ENCODE peak calls at places on chromosome 3, in seven cellular contexts. One of them, this sample, is unnamed.

GRCh38 chr3:50189274-50189673 is 2.1 kb upstream of the GNAT1 start:
- DNase-seq in Right ventricle myocardium superior: peak
- DNase-seq in suprapubic skin: no peak
- DNase-seq in dermis microvascular lymphatic vessel endothelial cell: peak
- DNase-seq in naive thymus-derived CD8-positive, alpha-beta T cell: no peak
- DNase-seq in heart left ventricle: peak
- DNase-seq in A172: peak
- DNase-seq in this sample: peak

GRCh38 chr3:154023148-154023547 is 98.0 kb upstream of the ARHGEF26 start:
- DNase-seq in naive thymus-derived CD8-positive, alpha-beta T cell: no peak
- DNase-seq in suprapubic skin: no peak
- DNase-seq in heart left ventricle: no peak
- DNase-seq in dermis microvascular lymphatic vessel endothelial cell: no peak
- DNase-seq in Right ventricle myocardium superior: no peak
- DNase-seq in A172: no peak
- DNase-seq in this sample: no peak

GRCh38 chr3:141629950-141630349 is 108.1 kb upstream of the RNF7 start:
- DNase-seq in naive thymus-derived CD8-positive, alpha-beta T cell: no peak
- DNase-seq in Right ventricle myocardium superior: no peak
- DNase-seq in suprapubic skin: peak
- DNase-seq in A172: no peak
- DNase-seq in heart left ventricle: no peak
- DNase-seq in dermis microvascular lymphatic vessel endothelial cell: no peak
- DNase-seq in this sample: no peak

GRCh38 chr3:65666426-65667091 is 372.2 kb downstream of the MAGI1 start:
- DNase-seq in A172: no peak
- DNase-seq in heart left ventricle: no peak
- DNase-seq in dermis microvascular lymphatic vessel endothelial cell: no peak
- DNase-seq in Right ventricle myocardium superior: no peak
- DNase-seq in naive thymus-derived CD8-positive, alpha-beta T cell: no peak
- DNase-seq in suprapubic skin: no peak
- DNase-seq in this sample: no peak

GRCh38 chr3:67324554-67324953 is 326.4 kb downstream of the KBTBD8 start:
- DNase-seq in Right ventricle myocardium superior: no peak
- DNase-seq in dermis microvascular lymphatic vessel endothelial cell: no peak
- DNase-seq in suprapubic skin: no peak
- DNase-seq in heart left ventricle: no peak
- DNase-seq in A172: no peak
- DNase-seq in naive thymus-derived CD8-positive, alpha-beta T cell: no peak
- DNase-seq in this sample: no peak

GRCh38 chr3:143928056-143928455 is 43.6 kb upstream of the DIPK2A start:
- DNase-seq in naive thymus-derived CD8-positive, alpha-beta T cell: no peak
- DNase-seq in A172: no peak
- DNase-seq in heart left ventricle: no peak
- DNase-seq in dermis microvascular lymphatic vessel endothelial cell: no peak
- DNase-seq in Right ventricle myocardium superior: no peak
- DNase-seq in suprapubic skin: no peak
- DNase-seq in this sample: no peak

GRCh38 chr3:79845546-79845945 is 77.7 kb upstream of the ROBO1 start:
- DNase-seq in A172: no peak
- DNase-seq in Right ventricle myocardium superior: no peak
- DNase-seq in naive thymus-derived CD8-positive, alpha-beta T cell: no peak
- DNase-seq in dermis microvascular lymphatic vessel endothelial cell: no peak
- DNase-seq in heart left ventricle: no peak
- DNase-seq in suprapubic skin: no peak
- DNase-seq in this sample: no peak

GRCh38 chr3:115161866-115162265 is 14.8 kb upstream of the ZBTB20 start:
- DNase-seq in Right ventricle myocardium superior: no peak
- DNase-seq in dermis microvascular lymphatic vessel endothelial cell: no peak
- DNase-seq in suprapubic skin: no peak
- DNase-seq in naive thymus-derived CD8-positive, alpha-beta T cell: no peak
- DNase-seq in heart left ventricle: no peak
- DNase-seq in A172: no peak
- DNase-seq in this sample: no peak

GRCh38 chr3:14532691-14533456 is 7.3 kb downstream of the GRIP2 start:
- DNase-seq in Right ventricle myocardium superior: peak
- DNase-seq in naive thymus-derived CD8-positive, alpha-beta T cell: no peak
- DNase-seq in dermis microvascular lymphatic vessel endothelial cell: no peak
- DNase-seq in suprapubic skin: no peak
- DNase-seq in A172: peak
- DNase-seq in heart left ventricle: peak
- DNase-seq in this sample: no peak

GRCh38 chr3:43865887-43866528 is 175.3 kb downstream of the ABHD5 start:
- DNase-seq in A172: no peak
- DNase-seq in Right ventricle myocardium superior: no peak
- DNase-seq in suprapubic skin: peak
- DNase-seq in dermis microvascular lymphatic vessel endothelial cell: no peak
- DNase-seq in naive thymus-derived CD8-positive, alpha-beta T cell: no peak
- DNase-seq in heart left ventricle: no peak
- DNase-seq in this sample: no peak

GRCh38 chr3:51436998-51437639 is 46.0 kb downstream of the RBM15B start:
- DNase-seq in naive thymus-derived CD8-positive, alpha-beta T cell: no peak
- DNase-seq in A172: no peak
- DNase-seq in suprapubic skin: no peak
- DNase-seq in Right ventricle myocardium superior: no peak
- DNase-seq in dermis microvascular lymphatic vessel endothelial cell: no peak
- DNase-seq in heart left ventricle: no peak
- DNase-seq in this sample: no peak

GRCh38 chr3:43156812-43157455 is 51.1 kb upstream of the POMGNT2 start:
- DNase-seq in suprapubic skin: no peak
- DNase-seq in A172: no peak
- DNase-seq in dermis microvascular lymphatic vessel endothelial cell: no peak
- DNase-seq in Right ventricle myocardium superior: no peak
- DNase-seq in heart left ventricle: no peak
- DNase-seq in naive thymus-derived CD8-positive, alpha-beta T cell: no peak
- DNase-seq in this sample: no peak

GRCh38 chr3:53286727-53287412 is 31.0 kb upstream of the TKT start:
- DNase-seq in Right ventricle myocardium superior: no peak
- DNase-seq in suprapubic skin: no peak
- DNase-seq in heart left ventricle: no peak
- DNase-seq in A172: no peak
- DNase-seq in dermis microvascular lymphatic vessel endothelial cell: no peak
- DNase-seq in naive thymus-derived CD8-positive, alpha-beta T cell: no peak
- DNase-seq in this sample: no peak

GRCh38 chr3:168933614-168934013 is 729.9 kb downstream of the MECOM start:
- DNase-seq in heart left ventricle: no peak
- DNase-seq in suprapubic skin: no peak
- DNase-seq in Right ventricle myocardium superior: no peak
- DNase-seq in dermis microvascular lymphatic vessel endothelial cell: no peak
- DNase-seq in A172: peak
- DNase-seq in naive thymus-derived CD8-positive, alpha-beta T cell: no peak
- DNase-seq in this sample: peak

GRCh38 chr3:112858410-112859069 is 11.9 kb upstream of the CD200R1L start:
- DNase-seq in suprapubic skin: no peak
- DNase-seq in A172: no peak
- DNase-seq in naive thymus-derived CD8-positive, alpha-beta T cell: no peak
- DNase-seq in dermis microvascular lymphatic vessel endothelial cell: no peak
- DNase-seq in Right ventricle myocardium superior: no peak
- DNase-seq in heart left ventricle: no peak
- DNase-seq in this sample: no peak

GRCh38 chr3:32220006-32220405 is 18.5 kb upstream of the CMTM8 start:
- DNase-seq in dermis microvascular lymphatic vessel endothelial cell: no peak
- DNase-seq in Right ventricle myocardium superior: no peak
- DNase-seq in heart left ventricle: no peak
- DNase-seq in naive thymus-derived CD8-positive, alpha-beta T cell: no peak
- DNase-seq in suprapubic skin: no peak
- DNase-seq in A172: no peak
- DNase-seq in this sample: no peak

GRCh38 chr3:171825222-171825828 is 15.0 kb upstream of the PLD1 start:
- DNase-seq in Right ventricle myocardium superior: no peak
- DNase-seq in A172: peak
- DNase-seq in heart left ventricle: no peak
- DNase-seq in naive thymus-derived CD8-positive, alpha-beta T cell: no peak
- DNase-seq in suprapubic skin: no peak
- DNase-seq in dermis microvascular lymphatic vessel endothelial cell: no peak
- DNase-seq in this sample: peak

GRCh38 chr3:117520582-117520981 is 811.0 kb downstream of the TUSC7 start:
- DNase-seq in A172: no peak
- DNase-seq in Right ventricle myocardium superior: no peak
- DNase-seq in heart left ventricle: no peak
- DNase-seq in dermis microvascular lymphatic vessel endothelial cell: no peak
- DNase-seq in suprapubic skin: no peak
- DNase-seq in naive thymus-derived CD8-positive, alpha-beta T cell: no peak
- DNase-seq in this sample: no peak

GRCh38 chr3:138401834-138402233 is 32.6 kb upstream of the ESYT3 start:
- DNase-seq in Right ventricle myocardium superior: no peak
- DNase-seq in A172: no peak
- DNase-seq in heart left ventricle: peak
- DNase-seq in naive thymus-derived CD8-positive, alpha-beta T cell: no peak
- DNase-seq in suprapubic skin: no peak
- DNase-seq in dermis microvascular lymphatic vessel endothelial cell: no peak
- DNase-seq in this sample: no peak

GRCh38 chr3:71862374-71863145 is 77.6 kb upstream of the PROK2 start:
- DNase-seq in dermis microvascular lymphatic vessel endothelial cell: no peak
- DNase-seq in naive thymus-derived CD8-positive, alpha-beta T cell: no peak
- DNase-seq in heart left ventricle: no peak
- DNase-seq in suprapubic skin: no peak
- DNase-seq in A172: no peak
- DNase-seq in Right ventricle myocardium superior: no peak
- DNase-seq in this sample: no peak

This sample was measured in H4.